ENCODE peak calls at places on chromosomes 16 and 17, in five cellular contexts. J is stimulated activated naive CD8-positive, alpha-beta T cell treated with anti-CD3 and anti-CD28 coated beads, Interleukin-15, Interleukin-2, amounts not matched to agents 100 U/mL and 50 U/mL, for 24 hours; U is activated CD4-positive, CD25-positive, alpha-beta regulatory T cell; Z is activated T-helper 1 cell treated with anti-CD3 and anti-CD28 coated beads, Interleukin-12 subunit alpha, Interleukin-12 subunit beta, Interleukin-2, Interleukin-4 antibody, amounts not matched to agents 30 ng/mL and 10 ng/mL and 1 ng/mL, durations not matched to agents 14 hours and 24 hours and 36 hours; P is AG09319. A is an unnamed sample.

GRCh38 chr16:5350118-5350517 is 252.5 kb upstream of the EEF2KMT start:
- DNase-seq in J (no peak), U (no peak), Z (no peak), P (no peak), A (no peak)

GRCh38 chr17:34306466-34306865 is 12.8 kb upstream of the CCL8 start:
- DNase-seq in J (no peak), U (no peak), Z (no peak), P (no peak), A (no peak)

GRCh38 chr17:6580628-6581027 is 24.3 kb upstream of the PITPNM3 start:
- DNase-seq in J (no peak), U (no peak), Z (no peak), P (no peak), A (no peak)

GRCh38 chr17:18217412-18218015 is 7.9 kb upstream of the LLGL1 start:
- DNase-seq in J (peak), U (peak), Z (peak), P (no peak), A (peak)

GRCh38 chr16:56643080-56643778 is 4.8 kb downstream of the MT1A start:
- DNase-seq in J (peak), U (peak), Z (peak), P (no peak), A (no peak)

GRCh38 chr17:10119203-10120112 is 78.9 kb downstream of the GAS7 start:
- DNase-seq in J (peak), U (no peak), Z (no peak), P (no peak), A (no peak)

GRCh38 chr16:89581861-89582563 is 6.5 kb downstream of the CPNE7 start:
- DNase-seq in J (no peak), U (no peak), Z (no peak), P (peak), A (no peak)

GRCh38 chr16:57606847-57607501 is 21.5 kb upstream of the ADGRG1 start:
- DNase-seq in J (no peak), U (no peak), Z (no peak), P (no peak), A (no peak)

GRCh38 chr17:72614871-72615626 is 477.4 kb downstream of the SLC39A11 start:
- DNase-seq in J (no peak), U (no peak), Z (no peak), P (no peak), A (no peak)

GRCh38 chr17:55530064-55530463 is 18.8 kb upstream of the SMIM36 start:
- DNase-seq in J (no peak), U (no peak), Z (no peak), P (no peak), A (no peak)

GRCh38 chr17:80262291-80262690 is 1.6 kb downstream of the RNF213 start:
- DNase-seq in J (no peak), U (no peak), Z (no peak), P (no peak), A (no peak)

GRCh38 chr16:29977063-29977462 is 3.4 kb downstream of the TAOK2 start:
- DNase-seq in J (no peak), U (no peak), Z (no peak), P (no peak), A (no peak)

GRCh38 chr17:8807070-8807550 is 7.9 kb upstream of the MFSD6L start:
- DNase-seq in J (no peak), U (no peak), Z (no peak), P (no peak), A (no peak)

GRCh38 chr17:17876959-17877547 is 40.3 kb upstream of the SREBF1 start:
- DNase-seq in J (no peak), U (no peak), Z (no peak), P (no peak), A (no peak)

GRCh38 chr17:66416207-66416940 is 114.0 kb downstream of the PRKCA start:
- DNase-seq in J (no peak), U (no peak), Z (no peak), P (no peak), A (no peak)

GRCh38 chr17:76869878-76870714 is 1.9 kb downstream of the MGAT5B start:
- DNase-seq in J (no peak), U (no peak), Z (no peak), P (no peak), A (no peak)

GRCh38 chr16:3161235-3162018 is 26.6 kb upstream of the OR1F1 start:
- DNase-seq in J (no peak), U (no peak), Z (no peak), P (no peak), A (no peak)

GRCh38 chr16:17261197-17261858 is 209.4 kb downstream of the XYLT1 start:
- DNase-seq in J (no peak), U (no peak), Z (peak), P (no peak), A (no peak)

GRCh38 chr17:45110676-45111611 is 21.4 kb downstream of the PLCD3 start:
- DNase-seq in J (no peak), U (no peak), Z (no peak), P (no peak), A (no peak)

GRCh38 chr17:78253946-78254672 is 22.7 kb downstream of the TMEM235 start:
- DNase-seq in J (peak), U (peak), Z (peak), P (peak), A (peak)

GRCh38 chr16:30697264-30698138 is 1.5 kb upstream of the SRCAP start:
- DNase-seq in J (no peak), U (no peak), Z (no peak), P (no peak), A (peak)

GRCh38 chr16:56197227-56197992 is 6.1 kb downstream of the GNAO1 start:
- DNase-seq in J (no peak), U (no peak), Z (no peak), P (no peak), A (no peak)

GRCh38 chr17:1629647-1630310 is 1.1 kb upstream of the SLC43A2 start:
- DNase-seq in J (peak), U (peak), Z (peak), P (no peak), A (peak)